ENCODE peak calls at places on chromosomes 1 and 21, in seven cellular contexts. One of them, this sample, is unnamed.

GRCh38 chr21:20272791-20273362 is 725.3 kb upstream of the NCAM2 start:
- DNase-seq in HCT116: no peak
- DNase-seq in upper lobe of right lung: no peak
- DNase-seq in mammary epithelial cell: no peak
- DNase-seq in thyroid gland: no peak
- DNase-seq in iPS DF 6.9: no peak
- DNase-seq in colonic mucosa: no peak
- DNase-seq in this sample: no peak

GRCh38 chr1:198015317-198015716 is 98.1 kb downstream of the LHX9 start:
- DNase-seq in upper lobe of right lung: no peak
- DNase-seq in HCT116: no peak
- DNase-seq in colonic mucosa: no peak
- DNase-seq in thyroid gland: no peak
- DNase-seq in iPS DF 6.9: no peak
- DNase-seq in mammary epithelial cell: no peak
- DNase-seq in this sample: no peak

GRCh38 chr1:17635811-17636210 is 96.3 kb downstream of the ARHGEF10L start:
- DNase-seq in thyroid gland: peak; percentile 14
- DNase-seq in HCT116: no peak
- DNase-seq in upper lobe of right lung: peak; percentile 82
- DNase-seq in colonic mucosa: no peak
- DNase-seq in iPS DF 6.9: no peak
- DNase-seq in mammary epithelial cell: no peak
- DNase-seq in this sample: no peak

GRCh38 chr1:38134294-38134755 is 87.7 kb upstream of the POU3F1 start:
- DNase-seq in HCT116: no peak
- DNase-seq in mammary epithelial cell: no peak
- DNase-seq in colonic mucosa: no peak
- DNase-seq in upper lobe of right lung: no peak
- DNase-seq in iPS DF 6.9: no peak
- DNase-seq in thyroid gland: no peak
- DNase-seq in this sample: no peak

GRCh38 chr1:28236656-28237331 is 870 bp downstream of the ATP5IF1 start:
- DNase-seq in iPS DF 6.9: no peak
- DNase-seq in thyroid gland: no peak
- DNase-seq in upper lobe of right lung: no peak
- DNase-seq in mammary epithelial cell: no peak
- DNase-seq in HCT116: no peak
- DNase-seq in colonic mucosa: no peak
- DNase-seq in this sample: no peak

GRCh38 chr1:37944091-37944763 is 2.6 kb downstream of the INPP5B start:
- DNase-seq in HCT116: no peak
- DNase-seq in iPS DF 6.9: no peak
- DNase-seq in upper lobe of right lung: no peak
- DNase-seq in mammary epithelial cell: no peak
- DNase-seq in thyroid gland: no peak
- DNase-seq in colonic mucosa: no peak
- DNase-seq in this sample: no peak

GRCh38 chr1:201807958-201808632 is 20.9 kb upstream of the IPO9 start:
- DNase-seq in iPS DF 6.9: no peak
- DNase-seq in colonic mucosa: no peak
- DNase-seq in thyroid gland: peak; percentile 59
- DNase-seq in upper lobe of right lung: no peak
- DNase-seq in HCT116: no peak
- DNase-seq in mammary epithelial cell: no peak
- DNase-seq in this sample: no peak

GRCh38 chr1:94862718-94863117 is 42.6 kb downstream of the SLC44A3 start:
- DNase-seq in colonic mucosa: no peak
- DNase-seq in HCT116: peak; percentile 37
- DNase-seq in mammary epithelial cell: peak; percentile 85
- DNase-seq in upper lobe of right lung: no peak
- DNase-seq in thyroid gland: no peak
- DNase-seq in iPS DF 6.9: no peak
- DNase-seq in this sample: no peak

GRCh38 chr1:58539553-58539952 is 7.0 kb downstream of the OMA1 start:
- DNase-seq in colonic mucosa: no peak
- DNase-seq in thyroid gland: no peak
- DNase-seq in iPS DF 6.9: no peak
- DNase-seq in upper lobe of right lung: no peak
- DNase-seq in mammary epithelial cell: no peak
- DNase-seq in HCT116: no peak
- DNase-seq in this sample: no peak

GRCh38 chr1:20787775-20788488 is 825 bp upstream of the HP1BP3 start:
- DNase-seq in mammary epithelial cell: no peak
- DNase-seq in iPS DF 6.9: no peak
- DNase-seq in upper lobe of right lung: no peak
- DNase-seq in thyroid gland: no peak
- DNase-seq in HCT116: no peak
- DNase-seq in colonic mucosa: peak; percentile 28
- DNase-seq in this sample: peak; percentile 17

GRCh38 chr1:176559474-176560390 is 96.8 kb downstream of the PAPPA2 start:
- DNase-seq in mammary epithelial cell: peak; percentile 27
- DNase-seq in iPS DF 6.9: peak; percentile 87
- DNase-seq in upper lobe of right lung: no peak
- DNase-seq in colonic mucosa: peak; percentile 42
- DNase-seq in thyroid gland: peak; percentile 44
- DNase-seq in HCT116: peak; percentile 44
- DNase-seq in this sample: no peak

GRCh38 chr1:109357673-109358072 is 40.0 kb downstream of the SORT1 start:
- DNase-seq in HCT116: no peak
- DNase-seq in mammary epithelial cell: no peak
- DNase-seq in thyroid gland: no peak
- DNase-seq in colonic mucosa: no peak
- DNase-seq in upper lobe of right lung: no peak
- DNase-seq in iPS DF 6.9: no peak
- DNase-seq in this sample: no peak

GRCh38 chr1:156417700-156418015 is 48.6 kb downstream of the RHBG start:
- DNase-seq in colonic mucosa: no peak
- DNase-seq in mammary epithelial cell: no peak
- DNase-seq in upper lobe of right lung: no peak
- DNase-seq in HCT116: no peak
- DNase-seq in iPS DF 6.9: no peak
- DNase-seq in thyroid gland: no peak
- DNase-seq in this sample: no peak

GRCh38 chr1:178262101-178262500 is 168.2 kb downstream of the RASAL2 start:
- DNase-seq in thyroid gland: no peak
- DNase-seq in colonic mucosa: no peak
- DNase-seq in HCT116: no peak
- DNase-seq in iPS DF 6.9: no peak
- DNase-seq in mammary epithelial cell: peak; percentile 84
- DNase-seq in upper lobe of right lung: no peak
- DNase-seq in this sample: no peak

DNA sequence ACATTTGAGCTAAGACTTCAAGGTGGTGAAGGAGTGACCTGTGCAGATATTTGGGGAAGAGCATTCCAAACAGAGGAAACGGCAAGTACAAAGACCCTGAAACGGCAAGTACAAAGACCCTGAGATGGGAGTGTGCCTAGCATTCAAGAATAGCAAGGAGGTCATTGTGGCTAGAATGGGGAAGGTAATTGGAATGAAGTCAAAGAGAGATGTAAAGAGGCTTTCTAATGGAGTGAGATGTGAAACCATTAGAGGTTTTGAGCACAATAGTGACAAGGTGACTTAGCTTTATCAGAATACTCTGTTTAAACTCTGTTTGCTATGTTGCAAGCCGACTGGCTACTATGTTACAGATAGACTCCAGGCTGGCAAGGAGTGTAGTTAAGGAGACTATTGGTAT is 4.4 kb downstream of the CDC7 start:
- DNase-seq in upper lobe of right lung: no peak
- DNase-seq in iPS DF 6.9: no peak
- DNase-seq in mammary epithelial cell: no peak
- DNase-seq in thyroid gland: no peak
- DNase-seq in HCT116: no peak
- DNase-seq in colonic mucosa: no peak
- DNase-seq in this sample: no peak
- H3K4me3 ChIP-seq in upper lobe of right lung: no peak overlapping the region
- H3K4me3 ChIP-seq in iPS DF 6.9: no peak overlapping the region
- H3K4me3 ChIP-seq in mammary epithelial cell: no peak overlapping the region
- H3K4me3 ChIP-seq in thyroid gland: no peak overlapping the region
- H3K4me3 ChIP-seq in HCT116: no peak overlapping the region
- H3K4me3 ChIP-seq in colonic mucosa: no peak overlapping the region
- H3K4me3 ChIP-seq in this sample: no peak overlapping the region

DNA sequence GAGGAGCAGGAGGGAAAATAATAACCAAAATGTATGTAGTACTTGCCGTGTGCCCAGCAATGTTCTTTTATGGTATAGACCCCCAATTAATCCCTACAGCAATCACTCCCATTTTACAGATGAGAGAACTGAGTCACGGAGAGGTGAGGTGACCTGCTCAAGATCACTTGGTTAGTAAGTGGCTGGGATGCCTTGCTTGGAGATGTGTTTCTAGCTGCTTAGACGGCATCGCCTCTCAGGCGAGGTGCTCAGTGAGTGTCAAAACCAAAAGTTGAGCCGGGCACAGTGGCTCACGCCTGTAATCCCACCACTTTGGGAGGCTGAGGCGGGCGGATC is 210.1 kb upstream of the TMEM51 start:
- DNase-seq in mammary epithelial cell: no peak
- DNase-seq in colonic mucosa: no peak
- DNase-seq in HCT116: no peak
- DNase-seq in thyroid gland: no peak
- DNase-seq in iPS DF 6.9: no peak
- DNase-seq in upper lobe of right lung: no peak
- DNase-seq in this sample: no peak
- H3K4me1 ChIP-seq in mammary epithelial cell: peaks cover 32% of the 10 kb centered on the region
- H3K4me1 ChIP-seq in colonic mucosa: peaks cover 12% of the 10 kb centered on the region
- H3K4me1 ChIP-seq in HCT116: peaks cover 29% of the 10 kb centered on the region
- H3K4me1 ChIP-seq in thyroid gland: peaks cover 78% of the 10 kb centered on the region
- H3K4me1 ChIP-seq in iPS DF 6.9: peaks cover 6% of the 10 kb centered on the region
- H3K4me1 ChIP-seq in upper lobe of right lung: peaks cover 42% of the 10 kb centered on the region
- H3K4me1 ChIP-seq in this sample: peaks cover 12% of the 10 kb centered on the region

GRCh38 chr1:6578624-6579373 is 995 bp upstream of the ZBTB48 start:
- DNase-seq in thyroid gland: no peak
- DNase-seq in colonic mucosa: no peak
- DNase-seq in upper lobe of right lung: no peak
- DNase-seq in mammary epithelial cell: no peak
- DNase-seq in iPS DF 6.9: no peak
- DNase-seq in HCT116: no peak
- DNase-seq in this sample: no peak
- H3K4me3 ChIP-seq in thyroid gland: no peak overlapping the region
- H3K4me3 ChIP-seq in colonic mucosa: peak overlapping the region; percentile 91
- H3K4me3 ChIP-seq in upper lobe of right lung: peak overlapping the region; percentile 92
- H3K4me3 ChIP-seq in mammary epithelial cell: peak overlapping the region; percentile 33
- H3K4me3 ChIP-seq in iPS DF 6.9: no peak overlapping the region
- H3K4me3 ChIP-seq in HCT116: no peak overlapping the region
- H3K4me3 ChIP-seq in this sample: no peak overlapping the region

DNA sequence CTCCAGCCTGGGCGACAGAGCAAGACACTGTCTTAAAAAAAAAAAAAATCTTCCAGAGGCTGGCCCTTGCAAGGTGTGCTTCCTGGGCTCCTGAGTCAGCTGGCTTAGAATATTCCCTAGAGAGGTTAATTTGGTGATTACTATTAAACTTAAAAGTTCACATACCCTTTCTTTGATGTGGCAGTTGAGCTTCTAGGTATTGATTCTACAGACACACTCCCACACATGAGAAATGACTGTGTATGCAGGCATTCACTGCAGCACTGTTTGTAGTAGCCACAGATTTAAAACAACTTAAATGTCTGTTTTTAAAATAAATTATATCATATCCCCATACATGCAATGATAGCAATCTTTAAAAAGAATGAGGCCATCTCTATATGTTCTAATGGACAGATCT is 93.4 kb downstream of the GDAP2 start:
- DNase-seq in thyroid gland: no peak
- DNase-seq in iPS DF 6.9: no peak
- DNase-seq in colonic mucosa: no peak
- DNase-seq in mammary epithelial cell: no peak
- DNase-seq in HCT116: no peak
- DNase-seq in upper lobe of right lung: no peak
- DNase-seq in this sample: no peak
- H3K4me1 ChIP-seq in thyroid gland: no peaks in the 10 kb centered on the region
- H3K4me1 ChIP-seq in iPS DF 6.9: no peaks in the 10 kb centered on the region
- H3K4me1 ChIP-seq in colonic mucosa: no peaks in the 10 kb centered on the region
- H3K4me1 ChIP-seq in mammary epithelial cell: peaks cover 7% of the 10 kb centered on the region
- H3K4me1 ChIP-seq in HCT116: peaks cover 9% of the 10 kb centered on the region
- H3K4me1 ChIP-seq in upper lobe of right lung: no peaks in the 10 kb centered on the region
- H3K4me1 ChIP-seq in this sample: no peaks in the 10 kb centered on the region

GRCh38 chr1:75722966-75723365 is 1.5 kb upstream of the ACADM start:
- DNase-seq in colonic mucosa: no peak
- DNase-seq in upper lobe of right lung: no peak
- DNase-seq in mammary epithelial cell: no peak
- DNase-seq in HCT116: no peak
- DNase-seq in iPS DF 6.9: no peak
- DNase-seq in thyroid gland: no peak
- DNase-seq in this sample: no peak

GRCh38 chr1:75724472-75725022 is at the start of gene ACADM:
- DNase-seq in thyroid gland: peak; percentile 85
- DNase-seq in colonic mucosa: peak; percentile 93
- DNase-seq in HCT116: peak; percentile 60
- DNase-seq in mammary epithelial cell: peak; percentile 81
- DNase-seq in upper lobe of right lung: peak; percentile 96
- DNase-seq in iPS DF 6.9: peak; percentile 39
- DNase-seq in this sample: peak; percentile 96

GRCh38 chr1:75725256-75725655 is 747 bp downstream of the ACADM start:
- DNase-seq in thyroid gland: no peak
- DNase-seq in HCT116: no peak
- DNase-seq in iPS DF 6.9: no peak
- DNase-seq in mammary epithelial cell: no peak
- DNase-seq in upper lobe of right lung: no peak
- DNase-seq in colonic mucosa: no peak
- DNase-seq in this sample: no peak

GRCh38 chr1:75725861-75726361 is 1.4 kb downstream of the ACADM start:
- DNase-seq in iPS DF 6.9: no peak
- DNase-seq in thyroid gland: no peak
- DNase-seq in HCT116: no peak
- DNase-seq in mammary epithelial cell: no peak
- DNase-seq in upper lobe of right lung: no peak
- DNase-seq in colonic mucosa: peak; percentile 62
- DNase-seq in this sample: no peak

DNA sequence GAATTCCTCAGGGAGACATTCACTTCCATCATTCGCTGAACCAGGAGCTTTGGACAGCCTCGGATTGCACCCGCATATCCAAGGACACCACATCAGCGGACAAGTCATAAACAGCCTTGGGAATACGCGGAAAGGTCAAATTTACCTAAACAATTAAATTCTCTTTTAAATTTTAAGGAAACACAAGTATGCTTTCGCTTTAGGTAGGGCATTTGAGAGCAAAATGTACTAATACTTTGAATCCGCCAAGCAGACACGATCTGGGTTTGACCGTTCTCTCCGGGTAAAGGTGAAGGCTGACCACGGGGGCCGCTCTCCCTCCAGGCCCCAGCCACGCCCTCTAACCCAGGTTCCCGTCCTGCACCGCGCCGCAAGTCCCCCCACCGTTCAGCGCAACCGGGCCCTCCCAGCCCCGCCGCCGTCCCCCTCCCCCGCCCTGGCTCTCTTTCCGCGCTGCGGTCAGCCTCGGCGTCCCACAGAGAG is 479 bp upstream of the ACADM start:
- DNase-seq in HCT116: peak; percentile 49
- DNase-seq in mammary epithelial cell: peak; percentile 55
- DNase-seq in iPS DF 6.9: peak; percentile 61
- DNase-seq in upper lobe of right lung: peak; percentile 93
- DNase-seq in thyroid gland: peak; percentile 86
- DNase-seq in colonic mucosa: peak; percentile 86
- DNase-seq in this sample: peak; percentile 90
- H3K4me3 ChIP-seq in HCT116: peak overlapping the region; percentile 85
- H3K4me3 ChIP-seq in mammary epithelial cell: peak overlapping the region; percentile 90
- H3K4me3 ChIP-seq in iPS DF 6.9: peak overlapping the region; percentile 83
- H3K4me3 ChIP-seq in upper lobe of right lung: peak overlapping the region; percentile 67
- H3K4me3 ChIP-seq in thyroid gland: peak overlapping the region; percentile 23
- H3K4me3 ChIP-seq in colonic mucosa: peak overlapping the region; percentile 80
- H3K4me3 ChIP-seq in this sample: peak overlapping the region; percentile 83

This sample was measured in right cardiac atrium.